ENCODE peak calls at places on chromosomes 1 and 21, in eight cellular contexts. Q is A673; S is ovary; I is CD8-positive, alpha-beta memory T cell; K is adipocyte; B is mesenchymal stem cell; A is GM23248; U is keratinocyte. M is an unnamed sample.

GRCh38 chr1:228275154-228275434 is 67.2 kb downstream of the OBSCN start:
- DNase-seq in Q (no peak), S (no peak), B (no peak), U (peak; percentile 9), I (no peak), A (no peak), K (no peak), M (no peak)

GRCh38 chr1:22074803-22075202 is 22.3 kb downstream of the CDC42 start:
- DNase-seq in K (no peak), Q (no peak), I (no peak), S (no peak), A (no peak), B (no peak), U (no peak), M (no peak)

GRCh38 chr1:230517786-230518185 is 91.7 kb upstream of the PGBD5 start:
- DNase-seq in I (no peak), K (no peak), B (no peak), Q (no peak), S (no peak), U (no peak), A (no peak), M (no peak)

GRCh38 chr21:29091032-29091431 is 17.6 kb upstream of the CCT8 start:
- DNase-seq in S (no peak), Q (no peak), K (peak; percentile 85), U (no peak), B (peak; percentile 76), A (peak; percentile 89), I (no peak), M (no peak)

GRCh38 chr1:155859881-155860841 is 794 bp downstream of the SYT11 start:
- DNase-seq in Q (peak; percentile 81), S (peak; percentile 88), U (no peak), I (peak; percentile 29), B (peak; percentile 68), K (peak; percentile 93), A (peak; percentile 88), M (peak; percentile 97)

GRCh38 chr21:31732538-31732864 is 583 bp upstream of the SCAF4 start:
- DNase-seq in S (no peak), Q (no peak), I (no peak), U (no peak), A (no peak), B (no peak), K (no peak), M (no peak)

GRCh38 chr1:8554956-8555534 is 237.1 kb downstream of the SLC45A1 start:
- DNase-seq in B (peak; percentile 51), U (no peak), A (peak; percentile 36), S (peak; percentile 47), K (peak; percentile 20), Q (peak; percentile 55), I (no peak), M (no peak)

GRCh38 chr1:208829601-208830000 is 585.4 kb upstream of the PLXNA2 start:
- DNase-seq in I (no peak), S (no peak), K (peak; percentile 29), A (no peak), B (no peak), Q (no peak), U (no peak), M (no peak)

GRCh38 chr1:10210841-10211804 is 753 bp downstream of the KIF1B start:
- DNase-seq in U (no peak), K (peak; percentile 96), Q (peak; percentile 58), I (peak; percentile 10), B (peak; percentile 92), A (peak; percentile 99), S (peak; percentile 93), M (peak; percentile 80)

GRCh38 chr1:230626274-230626673 is 16.0 kb upstream of the COG2 start:
- DNase-seq in I (no peak), A (no peak), U (no peak), S (no peak), Q (no peak), K (no peak), B (no peak), M (no peak)

GRCh38 chr1:245086389-245086969 is 68.3 kb upstream of the KIF26B start:
- DNase-seq in S (no peak), K (peak; percentile 73), Q (no peak), U (peak; percentile 66), I (no peak), B (peak; percentile 81), A (peak; percentile 70), M (no peak)

GRCh38 chr1:15260418-15261154 is 13.6 kb downstream of the FHAD1 start:
- DNase-seq in A (peak; percentile 29), U (no peak), B (peak; percentile 41), K (no peak), Q (no peak), I (no peak), S (peak; percentile 62), M (peak; percentile 32)

GRCh38 chr1:183711691-183712401 is 58.7 kb upstream of the APOBEC4 start:
- DNase-seq in B (peak; percentile 66), Q (peak; percentile 72), A (peak; percentile 79), I (no peak), S (no peak), K (peak; percentile 63), U (no peak), M (no peak)

GRCh38 chr1:248416226-248416625 is 13.4 kb downstream of the OR2T1 start:
- DNase-seq in Q (no peak), I (no peak), U (no peak), K (no peak), B (no peak), A (no peak), S (no peak), M (no peak)
- H3K9me3 ChIP-seq in Q (peaks cover 18% of the 10 kb centered on the region), I (peaks cover 3% of the 10 kb centered on the region), U (no peaks in the 10 kb centered on the region), K (peaks cover 15% of the 10 kb centered on the region), B (peaks cover 71% of the 10 kb centered on the region), A (no peaks in the 10 kb centered on the region), S (no peaks in the 10 kb centered on the region), M (peaks cover 18% of the 10 kb centered on the region)

GRCh38 chr1:82485591-82486369 is 685.0 kb downstream of the ADGRL2 start:
- DNase-seq in B (peak; percentile 18), A (peak; percentile 12), I (no peak), K (peak; percentile 58), U (peak; percentile 19), Q (peak; percentile 73), S (peak; percentile 76), M (no peak)
- H3K4me3 ChIP-seq in B (no peak overlapping the region), A (no peak overlapping the region), I (no peak overlapping the region), K (no peak overlapping the region), U (no peak overlapping the region), Q (no peak overlapping the region), S (no peak overlapping the region), M (no peak overlapping the region)

GRCh38 chr21:44625756-44626155 is 1.1 kb upstream of the KRTAP10-9 start:
- DNase-seq in K (no peak), Q (no peak), S (no peak), U (no peak), A (no peak), B (no peak), I (no peak), M (no peak)

GRCh38 chr21:44619886-44620285 is 7.0 kb upstream of the KRTAP10-9 start:
- DNase-seq in B (no peak), U (no peak), Q (no peak), K (no peak), A (no peak), S (no peak), I (no peak), M (no peak)

GRCh38 chr21:44626673-44627143 is at the start of gene KRTAP10-9:
- DNase-seq in U (no peak), Q (no peak), K (no peak), S (no peak), B (no peak), A (no peak), I (no peak), M (no peak)

GRCh38 chr21:44626262-44626661 is 631 bp upstream of the KRTAP10-9 start:
- DNase-seq in K (no peak), S (no peak), B (no peak), U (no peak), I (no peak), A (no peak), Q (no peak), M (no peak)

DNA sequence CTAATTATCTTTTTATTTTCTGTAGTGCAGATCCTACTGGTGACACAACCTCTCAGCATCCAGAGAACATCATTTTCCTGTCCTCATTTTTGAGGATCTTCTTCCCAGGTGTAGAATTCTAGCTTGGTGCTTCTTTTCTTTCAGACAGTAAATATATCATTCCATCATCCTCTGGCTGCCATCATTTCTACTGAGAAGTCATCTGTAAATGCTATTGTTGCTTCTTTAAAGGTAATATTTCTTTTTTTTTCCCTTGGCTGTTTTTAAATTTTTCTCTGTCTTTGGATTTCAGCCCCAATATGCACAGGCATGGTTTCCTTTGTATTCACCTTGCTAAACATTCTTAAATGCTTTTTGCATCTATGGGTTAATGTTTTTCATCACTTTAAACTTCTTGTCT is 3.3 kb upstream of the KRTAP10-9 start:
- DNase-seq in K (no peak), B (no peak), U (no peak), I (no peak), A (no peak), Q (no peak), S (no peak), M (no peak)
- H3K9me3 ChIP-seq in K (peaks cover 46% of the 10 kb centered on the region), B (peaks cover 56% of the 10 kb centered on the region), U (peaks cover 13% of the 10 kb centered on the region), I (peaks cover 7% of the 10 kb centered on the region), A (no peaks in the 10 kb centered on the region), Q (peaks cover 27% of the 10 kb centered on the region), S (peaks cover 5% of the 10 kb centered on the region), M (peaks cover 52% of the 10 kb centered on the region)

GRCh38 chr21:43959231-43960041 is 52.7 kb upstream of the TRAPPC10 start:
- DNase-seq in Q (no peak), K (no peak), I (no peak), B (no peak), S (no peak), U (no peak), A (no peak), M (no peak)

GRCh38 chr21:43957128-43957571 is 55.0 kb upstream of the TRAPPC10 start:
- DNase-seq in K (no peak), S (no peak), U (no peak), A (no peak), Q (no peak), B (no peak), I (no peak), M (no peak)

GRCh38 chr21:43958364-43959158 is 53.5 kb upstream of the TRAPPC10 start:
- DNase-seq in K (no peak), Q (no peak), S (no peak), U (no peak), B (no peak), I (no peak), A (no peak), M (no peak)

GRCh38 chr21:43957629-43958362 is 54.3 kb upstream of the TRAPPC10 start:
- DNase-seq in B (no peak), I (no peak), A (no peak), Q (peak; percentile 71), K (no peak), S (no peak), U (no peak), M (no peak)

GRCh38 chr21:43961382-43961909 is 50.7 kb upstream of the TRAPPC10 start:
- DNase-seq in Q (no peak), A (no peak), K (no peak), B (no peak), I (no peak), U (no peak), S (no peak), M (no peak)
- H3K4me3 ChIP-seq in Q (no peak overlapping the region), A (no peak overlapping the region), K (no peak overlapping the region), B (no peak overlapping the region), I (no peak overlapping the region), U (no peak overlapping the region), S (no peak overlapping the region), M (no peak overlapping the region)